ENCODE peak calls at places on chromosomes 2 and 18, in nine cellular contexts. F, S, A, X, D, W, Q, I and K are unnamed samples.

GRCh38 chr2:228339525-228339924 is 158.0 kb upstream of the SPHKAP start:
- DNase-seq in X (no peak), Q (no peak), A (no peak), F (no peak), S (no peak), I (no peak), W (no peak), D (no peak), K (no peak)

GRCh38 chr2:128473175-128474013 is 154.7 kb upstream of the HS6ST1 start:
- DNase-seq in X (no peak), Q (peak), S (no peak), W (no peak), A (no peak), F (no peak), I (peak), D (peak), K (peak)

GRCh38 chr2:239768907-239769573 is 256.1 kb downstream of the NDUFA10 start:
- DNase-seq in A (no peak), X (peak), D (no peak), S (no peak), Q (no peak), I (no peak), W (no peak), F (no peak), K (no peak)

GRCh38 chr2:222304737-222305509 is 6.1 kb upstream of the PAX3 start:
- DNase-seq in W (no peak), F (no peak), S (no peak), Q (no peak), I (no peak), A (no peak), X (peak), D (no peak), K (no peak)

GRCh38 chr2:8636691-8637636 is 44.9 kb upstream of the ID2 start:
- DNase-seq in X (no peak), A (no peak), W (no peak), I (peak), Q (no peak), D (peak), F (no peak), S (no peak), K (no peak)

GRCh38 chr2:145076085-145076484 is 556.2 kb upstream of the ZEB2 start:
- DNase-seq in S (no peak), A (no peak), I (no peak), X (no peak), Q (no peak), F (no peak), W (no peak), D (no peak), K (no peak)

GRCh38 chr18:56815926-56816325 is 164.8 kb downstream of the WDR7 start:
- DNase-seq in F (no peak), I (no peak), W (no peak), D (peak), S (no peak), A (no peak), X (no peak), Q (no peak), K (no peak)

GRCh38 chr2:241256168-241256545 is 59.3 kb downstream of the HDLBP start:
- DNase-seq in Q (no peak), D (no peak), F (no peak), S (no peak), X (no peak), A (no peak), W (no peak), I (no peak), K (no peak)

GRCh38 chr2:26946841-26947784 is 23.3 kb upstream of the MAPRE3 start:
- DNase-seq in I (peak), Q (no peak), F (no peak), D (peak), W (no peak), A (no peak), S (no peak), X (peak), K (no peak)

GRCh38 chr18:45006934-45007333 is 326.2 kb downstream of the SETBP1 start:
- DNase-seq in S (no peak), X (no peak), Q (no peak), W (no peak), D (peak), A (no peak), I (no peak), F (no peak), K (no peak)

GRCh38 chr2:170145675-170146432 is 32.1 kb upstream of the MYO3B start:
- DNase-seq in A (no peak), S (no peak), W (no peak), F (no peak), X (no peak), D (no peak), I (no peak), Q (no peak), K (no peak)

GRCh38 chr2:220619525-220620267 is 952.4 kb downstream of the EPHA4 start:
- DNase-seq in F (no peak), W (no peak), D (peak), Q (no peak), X (no peak), S (no peak), I (peak), A (no peak), K (no peak)

GRCh38 chr2:128321784-128322650 is 3.3 kb upstream of the HS6ST1 start:
- DNase-seq in F (peak), I (peak), Q (peak), W (peak), S (peak), X (no peak), D (peak), A (peak), K (peak)

GRCh38 chr2:61162721-61163120 is 733 bp downstream of the C2orf74 start:
- DNase-seq in F (no peak), X (no peak), S (no peak), Q (no peak), A (no peak), D (no peak), W (no peak), I (no peak), K (no peak)

GRCh38 chr2:240596491-240596931 is 10.0 kb downstream of the CAPN10 start:
- DNase-seq in A (no peak), Q (no peak), X (no peak), I (no peak), W (no peak), S (no peak), D (no peak), F (no peak), K (no peak)

GRCh38 chr2:230224458-230224857 is 1.1 kb upstream of the SP140 start:
- DNase-seq in X (no peak), D (no peak), W (no peak), Q (no peak), F (no peak), I (no peak), S (no peak), A (no peak), K (no peak)

GRCh38 chr2:207258191-207258991 is 92.6 kb upstream of the KLF7 start:
- DNase-seq in S (no peak), X (no peak), I (peak), Q (no peak), D (peak), A (no peak), W (no peak), F (no peak), K (no peak)

GRCh38 chr18:60413944-60414547 is 41.5 kb upstream of the MC4R start:
- DNase-seq in I (peak), X (no peak), Q (no peak), D (peak), S (no peak), A (no peak), F (no peak), W (no peak), K (no peak)

GRCh38 chr2:192197387-192197786 is 2.7 kb upstream of the TMEFF2 start:
- DNase-seq in Q (no peak), S (no peak), X (no peak), F (no peak), W (no peak), I (no peak), A (no peak), D (no peak), K (no peak)

GRCh38 chr2:234955091-234955511 is 3.3 kb downstream of the SH3BP4 start:
- DNase-seq in A (no peak), S (no peak), D (no peak), Q (no peak), X (no peak), F (no peak), I (no peak), W (no peak), K (no peak)

GRCh38 chr18:13390711-13391110 is 172.2 kb downstream of the LDLRAD4 start:
- DNase-seq in W (no peak), X (no peak), Q (no peak), F (no peak), S (no peak), I (no peak), A (no peak), D (no peak), K (no peak)

GRCh38 chr18:74498712-74499629 is 2.8 kb downstream of the CNDP2 start:
- DNase-seq in S (peak), I (peak), F (peak), D (peak), Q (peak), A (no peak), W (peak), X (peak), K (peak)

GRCh38 chr2:197358927-197359326 is 48.3 kb upstream of the ANKRD44 start:
- DNase-seq in F (no peak), I (no peak), D (peak), W (no peak), S (no peak), X (no peak), A (no peak), Q (no peak), K (no peak)

GRCh38 chr2:234565201-234565600 is 68.3 kb upstream of the ARL4C start:
- DNase-seq in X (no peak), I (no peak), S (no peak), D (no peak), W (no peak), A (no peak), F (no peak), Q (no peak), K (no peak)

GRCh38 chr2:74039611-74040010 is 54.9 kb downstream of the TET3 start:
- DNase-seq in S (no peak), Q (no peak), W (no peak), I (no peak), F (no peak), D (no peak), X (no peak), A (no peak), K (no peak)

GRCh38 chr2:168974370-168974769 is 56.8 kb downstream of the ABCB11 start:
- DNase-seq in D (no peak), Q (no peak), F (no peak), A (no peak), I (no peak), X (no peak), S (no peak), W (no peak), K (no peak)

GRCh38 chr2:66563473-66563872 is 128.5 kb downstream of the MEIS1 start:
- DNase-seq in I (no peak), A (no peak), S (no peak), X (no peak), D (peak), Q (no peak), W (peak), F (no peak), K (no peak)